ENCODE peak calls at places on chromosomes 11 and 22, in seven cellular contexts. Y is HT-29; O is A172; T is fibroblast of pulmonary artery; F is fibroblast of lung; G is NCI-H2029 treated with DMSO at 0.1 percent for 48 hours; S is stimulated activated CD4-positive, alpha-beta T cell treated with anti-CD3 and anti-CD28 coated beads, Interleukin-12 subunit alpha, Interleukin-12 subunit beta, amount 100 ng/mL, for 24 hours. W is an unnamed sample.
A peak's percentile ranks its signal among the peaks of the same experiment; 100 is the strongest.

GRCh38 chr11:111946499-111946898 is 9.4 kb downstream of the DIXDC1 start:
- DNase-seq in Y (no peak), O (no peak), T (no peak), F (no peak), G (no peak), S (no peak), W (no peak)

GRCh38 chr22:46735747-46736608 is 2.1 kb downstream of the CERK start:
- DNase-seq in Y (no peak), O (no peak), T (peak; percentile 36), F (no peak), G (no peak), S (no peak), W (no peak)

GRCh38 chr11:105333153-105333552 is 193.6 kb upstream of the CARD18 start:
- DNase-seq in Y (no peak), O (no peak), T (no peak), F (no peak), G (no peak), S (no peak), W (no peak)

GRCh38 chr11:119706887-119707286 is 22.1 kb downstream of the NECTIN1 start:
- DNase-seq in Y (no peak), O (no peak), T (no peak), F (no peak), G (no peak), S (no peak), W (no peak)

GRCh38 chr22:21100149-21101032 is 54.6 kb downstream of the LRRC74B start:
- DNase-seq in Y (no peak), O (peak; percentile 3), T (no peak), F (no peak), G (no peak), S (no peak), W (peak; percentile 30)

GRCh38 chr11:101061606-101062005 is 68.0 kb downstream of the PGR start:
- DNase-seq in Y (no peak), O (peak; percentile 17), T (peak; percentile 67), F (peak; percentile 14), G (no peak), S (no peak), W (peak; percentile 10)

GRCh38 chr22:32864041-32864440 is 62.5 kb downstream of the TIMP3 start:
- DNase-seq in Y (no peak), O (no peak), T (no peak), F (peak; percentile 42), G (no peak), S (no peak), W (peak; percentile 59)

GRCh38 chr11:131951146-131951545 is 580.7 kb downstream of the NTM start:
- DNase-seq in Y (no peak), O (no peak), T (no peak), F (no peak), G (no peak), S (no peak), W (no peak)

GRCh38 chr11:108786281-108786990 is 121.6 kb downstream of the DDX10 start:
- DNase-seq in Y (no peak), O (no peak), T (no peak), F (peak; percentile 11), G (no peak), S (no peak), W (peak; percentile 63)

GRCh38 chr11:7418061-7418460 is 67.2 kb upstream of the OLFML1 start:
- DNase-seq in Y (no peak), O (no peak), T (no peak), F (no peak), G (no peak), S (no peak), W (peak; percentile 12)

GRCh38 chr11:32982626-32983025 is 33.1 kb upstream of the DEPDC7 start:
- DNase-seq in Y (no peak), O (no peak), T (no peak), F (no peak), G (no peak), S (no peak), W (no peak)

GRCh38 chr22:49616356-49617231 is 211.1 kb downstream of the BRD1 start:
- DNase-seq in Y (no peak), O (no peak), T (no peak), F (no peak), G (no peak), S (no peak), W (no peak)

GRCh38 chr11:118930152-118930712 is 4.5 kb upstream of the BCL9L start:
- DNase-seq in Y (peak; percentile 99), O (peak; percentile 56), T (peak; percentile 80), F (peak; percentile 74), G (peak; percentile 89), S (peak; percentile 69), W (peak; percentile 79)

GRCh38 chr11:33721291-33721840 is 14.9 kb downstream of the CD59 start:
- DNase-seq in Y (no peak), O (peak; percentile 69), T (peak; percentile 70), F (peak; percentile 51), G (no peak), S (no peak), W (peak; percentile 60)

GRCh38 chr22:23833017-23833795 is 5.6 kb downstream of the DERL3 start:
- DNase-seq in Y (no peak), O (no peak), T (no peak), F (no peak), G (no peak), S (no peak), W (no peak)

GRCh38 chr11:34546511-34547206 is 33.1 kb upstream of the ELF5 start:
- DNase-seq in Y (peak; percentile 31), O (no peak), T (no peak), F (no peak), G (no peak), S (no peak), W (no peak)

GRCh38 chr22:41106122-41106968 is 14.0 kb downstream of the EP300 start:
- DNase-seq in Y (no peak), O (no peak), T (peak; percentile 70), F (peak; percentile 36), G (no peak), S (no peak), W (peak; percentile 70)

GRCh38 chr11:68935516-68936357 is 32.0 kb downstream of the IGHMBP2 start:
- DNase-seq in Y (no peak), O (no peak), T (no peak), F (no peak), G (no peak), S (no peak), W (no peak)

GRCh38 chr11:67691149-67691548 is 16.7 kb upstream of the ALDH3B2 start:
- DNase-seq in Y (peak; percentile 49), O (no peak), T (no peak), F (peak; percentile 2), G (no peak), S (no peak), W (peak; percentile 4)

GRCh38 chr11:18171377-18172000 is 1.1 kb upstream of the MRGPRX4 start:
- DNase-seq in Y (peak; percentile 60), O (peak; percentile 58), T (peak; percentile 26), F (no peak), G (no peak), S (no peak), W (peak; percentile 19)

GRCh38 chr11:9030601-9031000 is 26.8 kb upstream of the NRIP3 start:
- DNase-seq in Y (no peak), O (no peak), T (no peak), F (no peak), G (peak; percentile 89), S (no peak), W (no peak)

GRCh38 chr22:31876156-31877035 is 67.9 kb upstream of the YWHAH start:
- DNase-seq in Y (no peak), O (peak; percentile 39), T (no peak), F (no peak), G (no peak), S (no peak), W (peak; percentile 24)

GRCh38 chr11:76695133-76695532 is 24.6 kb upstream of the LRRC32 start:
- DNase-seq in Y (peak; percentile 42), O (no peak), T (no peak), F (no peak), G (no peak), S (no peak), W (no peak)

GRCh38 chr11:13013054-13013488 is 4.0 kb downstream of the RASSF10 start:
- DNase-seq in Y (no peak), O (no peak), T (no peak), F (no peak), G (no peak), S (no peak), W (no peak)

GRCh38 chr11:2651054-2651617 is 48.7 kb downstream of the KCNQ1OT1 start:
- DNase-seq in Y (no peak), O (no peak), T (no peak), F (no peak), G (no peak), S (no peak), W (no peak)

GRCh38 chr11:125235006-125235405 is 70.5 kb downstream of the PKNOX2 start:
- DNase-seq in Y (no peak), O (no peak), T (no peak), F (peak; percentile 10), G (no peak), S (no peak), W (no peak)

GRCh38 chr22:49730656-49731055 is 97.0 kb downstream of the BRD1 start:
- DNase-seq in Y (no peak), O (no peak), T (no peak), F (no peak), G (no peak), S (no peak), W (no peak)

W was measured in fibroblast of villous mesenchyme.